ENCODE peak calls at places on chromosomes 6 and 20, in four cellular contexts. J is progenitor cell of endocrine pancreas, B is heart left ventricle, V is left lung. Z is an unnamed sample.

GRCh38 chr6:167745660-167746376 is 80.9 kb upstream of the AFDN start:
- DNase-seq in B (no peak), V (no peak), J (no peak), Z (peak)

GRCh38 chr6:167578371-167578901 is 248.3 kb upstream of the AFDN start:
- DNase-seq in V (no peak), B (no peak), J (no peak), Z (peak)

GRCh38 chr6:138162947-138163569 is 1.3 kb downstream of the ARFGEF3 start:
- DNase-seq in V (no peak), J (no peak), B (no peak), Z (peak)

GRCh38 chr6:31351734-31352496 is 5.1 kb downstream of the HLA-B start:
- DNase-seq in J (no peak), B (no peak), V (no peak), Z (no peak)

GRCh38 chr6:128238248-128238647 is 282.2 kb downstream of the PTPRK start:
- DNase-seq in J (no peak), V (no peak), B (no peak), Z (no peak)

GRCh38 chr6:169230322-169230665 is 23.4 kb downstream of the THBS2 start:
- DNase-seq in V (no peak), J (no peak), B (no peak), Z (no peak)

GRCh38 chr6:117591405-117591804 is 10.9 kb downstream of the GOPC start:
- DNase-seq in J (no peak), V (no peak), B (no peak), Z (no peak)

GRCh38 chr6:42276008-42276890 is 58.6 kb upstream of the MRPS10 start:
- DNase-seq in B (peak), V (no peak), J (no peak), Z (no peak)

GRCh38 chr6:3294921-3295871 is 36.4 kb downstream of the PSMG4 start:
- DNase-seq in B (no peak), J (no peak), V (peak), Z (peak)

GRCh38 chr6:44339763-44340625 is 2.5 kb upstream of the SPATS1 start:
- DNase-seq in J (no peak), V (no peak), B (no peak), Z (no peak)

GRCh38 chr20:14142964-14143627 is 147.8 kb downstream of the MACROD2 start:
- DNase-seq in B (no peak), J (no peak), V (no peak), Z (no peak)

GRCh38 chr6:108945686-108946158 is 97.5 kb downstream of the ARMC2 start:
- DNase-seq in V (peak), J (no peak), B (peak), Z (peak)

GRCh38 chr20:24698189-24698588 is 228.8 kb downstream of the SYNDIG1 start:
- DNase-seq in B (no peak), V (no peak), J (no peak), Z (peak)

GRCh38 chr6:54617730-54618129 is 228.8 kb upstream of the FAM83B start:
- DNase-seq in B (no peak), V (no peak), J (no peak), Z (no peak)

GRCh38 chr6:21831531-21832291 is 238.2 kb downstream of the SOX4 start:
- DNase-seq in J (no peak), V (no peak), B (no peak), Z (no peak)

GRCh38 chr6:113476937-113477839 is 380.0 kb upstream of the MARCKS start:
- DNase-seq in J (no peak), B (no peak), V (no peak), Z (no peak)

GRCh38 chr6:41036188-41036587 is 2.8 kb downstream of the UNC5CL start:
- DNase-seq in V (no peak), J (no peak), B (no peak), Z (no peak)

GRCh38 chr6:39362487-39362865 is 40.0 kb upstream of the KCNK16 start:
- DNase-seq in V (no peak), J (no peak), B (no peak), Z (peak)

GRCh38 chr6:147603392-147604081 is 95.0 kb downstream of the SAMD5 start:
- DNase-seq in V (no peak), J (no peak), B (peak), Z (no peak)

GRCh38 chr20:20737158-20737557 is 24.7 kb upstream of the RALGAPA2 start:
- DNase-seq in B (no peak), V (no peak), J (no peak), Z (no peak)

GRCh38 chr6:131116755-131117360 is 18.4 kb upstream of the AKAP7 start:
- DNase-seq in J (no peak), V (no peak), B (no peak), Z (no peak)

GRCh38 chr6:35023091-35023490 is 118.0 kb downstream of the TCP11 start:
- DNase-seq in B (no peak), V (no peak), J (no peak), Z (peak)

DNA sequence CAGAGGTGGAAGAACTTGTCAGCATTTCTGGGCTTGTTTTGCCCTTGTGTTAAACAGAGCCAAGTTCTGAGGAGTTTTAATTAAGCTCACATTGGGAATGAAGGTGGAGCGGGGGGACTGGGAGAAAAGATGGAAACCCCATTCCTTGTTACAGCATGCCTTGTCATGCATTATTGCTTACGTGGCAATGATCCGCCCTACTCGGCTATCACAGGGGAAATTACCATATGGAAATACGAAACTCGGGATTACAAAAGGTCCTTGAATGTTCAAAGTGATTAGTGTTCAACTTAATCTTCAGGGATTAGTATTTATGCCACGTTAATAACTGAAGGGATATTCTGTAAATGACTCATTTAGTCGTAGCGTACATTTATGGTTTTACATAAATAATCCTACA is 86.4 kb downstream of the MAP3K7 start:
- DNase-seq in B (no peak), V (no peak), J (no peak), Z (no peak)
- TF ChIP-seq CTCF in B (no peak), V (no peak), J (no peak), Z (no peak)

GRCh38 chr20:5061209-5061608 is 58.5 kb downstream of the PCNA start:
- DNase-seq in J (no peak), V (no peak), B (no peak), Z (peak)

GRCh38 chr20:5058873-5059272 is 57.6 kb upstream of the SLC23A2 start:
- DNase-seq in V (no peak), J (no peak), B (no peak), Z (no peak)

GRCh38 chr20:5056801-5057599 is 55.7 kb upstream of the SLC23A2 start:
- DNase-seq in V (peak), B (peak), J (no peak), Z (peak)
- TF ChIP-seq CTCF in V (peak), B (peak), J (peak), Z (peak)

GRCh38 chr20:12049125-12049524 is 131.4 kb downstream of the BTBD3 start:
- DNase-seq in V (no peak), J (no peak), B (no peak), Z (no peak)
- TF ChIP-seq CTCF in V (no peak), J (no peak), B (no peak), Z (no peak)

DNA sequence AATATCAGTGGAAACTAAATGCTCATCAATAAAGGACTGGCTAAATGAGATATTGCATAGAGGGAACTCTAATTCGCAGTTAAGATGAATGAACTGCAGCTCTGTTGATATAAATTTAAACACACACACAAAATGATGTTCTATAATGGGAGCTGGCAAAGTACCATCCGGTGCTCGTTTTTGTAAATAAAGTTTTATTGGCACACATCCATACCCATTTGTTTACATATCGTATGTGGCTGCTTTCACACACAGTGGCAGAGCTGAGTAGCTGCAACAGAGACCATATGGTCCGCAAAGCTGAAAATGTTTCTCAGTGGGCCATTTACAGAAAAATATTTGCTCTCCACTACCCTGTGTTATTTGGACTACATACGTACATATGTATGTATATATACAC is 120.7 kb downstream of the EDN3 start:
- DNase-seq in V (no peak), B (no peak), J (no peak), Z (no peak)
- TF ChIP-seq CTCF in V (no peak), B (no peak), J (no peak), Z (no peak)

DNA sequence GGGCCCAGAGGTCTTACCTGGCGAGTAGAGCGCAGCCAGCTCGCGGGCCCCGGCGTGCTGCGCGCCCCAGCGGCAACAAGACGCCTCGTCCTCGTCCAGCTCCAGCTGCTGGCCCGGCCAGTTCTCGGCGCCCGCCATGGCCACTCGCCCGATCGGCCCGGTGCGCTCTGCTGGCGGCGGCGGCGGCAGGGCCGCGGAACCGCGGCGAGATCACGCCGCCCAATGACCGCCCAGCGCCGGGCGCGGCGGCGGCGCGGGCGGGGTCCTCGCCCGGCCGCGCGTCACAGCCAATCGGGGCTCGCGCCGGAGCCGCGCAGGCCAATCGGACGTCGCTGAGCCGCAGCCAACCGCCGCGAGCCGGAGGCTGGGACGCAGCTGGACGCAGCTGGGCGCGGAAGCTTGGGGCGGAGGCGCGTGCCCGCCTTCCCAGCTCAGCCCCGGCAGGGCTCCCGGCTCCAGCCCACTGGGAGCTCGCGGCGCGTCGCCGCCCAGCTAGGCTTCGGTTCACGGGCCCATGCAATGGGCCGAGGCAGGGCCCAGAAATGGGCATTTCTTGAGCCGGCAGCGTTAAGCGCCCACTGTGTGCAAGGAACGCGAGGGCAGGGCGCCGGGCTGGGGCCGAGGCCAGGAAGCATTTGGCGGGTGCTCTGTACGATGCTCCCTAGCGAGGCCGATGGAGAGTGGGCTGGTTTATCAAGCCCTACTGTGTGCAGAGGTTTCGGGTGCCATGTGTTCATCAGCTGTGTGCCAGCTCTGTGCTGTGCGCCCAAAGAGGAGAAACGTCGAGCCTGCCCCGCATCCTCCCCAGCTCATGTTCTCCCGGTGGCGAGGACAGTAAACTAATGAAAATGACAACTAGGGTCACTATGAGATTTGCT is at the start of gene PEDS1:
- DNase-seq in B (peak), V (peak), J (peak), Z (peak)
- TF ChIP-seq CTCF in B (no peak), V (no peak), J (peak), Z (no peak)

GRCh38 chr6:162343196-162343901 is 384.2 kb downstream of the PRKN start:
- DNase-seq in B (no peak), V (no peak), J (no peak), Z (no peak)

GRCh38 chr6:162344935-162345599 is 382.5 kb downstream of the PRKN start:
- DNase-seq in B (no peak), J (no peak), V (no peak), Z (no peak)

GRCh38 chr6:162343902-162344226 is 383.7 kb downstream of the PRKN start:
- DNase-seq in V (no peak), J (no peak), B (no peak), Z (no peak)

GRCh38 chr6:162344301-162344700 is 383.3 kb downstream of the PRKN start:
- DNase-seq in B (no peak), J (no peak), V (no peak), Z (no peak)
- TF ChIP-seq CTCF in B (no peak), J (no peak), V (no peak), Z (no peak)

GRCh38 chr6:16047435-16047834 is 81.5 kb upstream of the MYLIP start:
- DNase-seq in J (no peak), B (no peak), V (no peak), Z (no peak)
- TF ChIP-seq CTCF in J (no peak), B (no peak), V (no peak), Z (no peak)

GRCh38 chr20:62972270-62973032 is 19.9 kb downstream of the SLC17A9 start:
- DNase-seq in B (peak), J (peak), V (peak), Z (peak)

GRCh38 chr20:62975812-62976413 is 23.4 kb downstream of the SLC17A9 start:
- DNase-seq in V (no peak), B (no peak), J (no peak), Z (no peak)

GRCh38 chr20:62977613-62978558 is 25.4 kb downstream of the SLC17A9 start:
- DNase-seq in J (no peak), B (no peak), V (no peak), Z (no peak)

GRCh38 chr20:62973033-62973745 is 20.7 kb downstream of the SLC17A9 start:
- DNase-seq in V (no peak), B (no peak), J (no peak), Z (no peak)

DNA sequence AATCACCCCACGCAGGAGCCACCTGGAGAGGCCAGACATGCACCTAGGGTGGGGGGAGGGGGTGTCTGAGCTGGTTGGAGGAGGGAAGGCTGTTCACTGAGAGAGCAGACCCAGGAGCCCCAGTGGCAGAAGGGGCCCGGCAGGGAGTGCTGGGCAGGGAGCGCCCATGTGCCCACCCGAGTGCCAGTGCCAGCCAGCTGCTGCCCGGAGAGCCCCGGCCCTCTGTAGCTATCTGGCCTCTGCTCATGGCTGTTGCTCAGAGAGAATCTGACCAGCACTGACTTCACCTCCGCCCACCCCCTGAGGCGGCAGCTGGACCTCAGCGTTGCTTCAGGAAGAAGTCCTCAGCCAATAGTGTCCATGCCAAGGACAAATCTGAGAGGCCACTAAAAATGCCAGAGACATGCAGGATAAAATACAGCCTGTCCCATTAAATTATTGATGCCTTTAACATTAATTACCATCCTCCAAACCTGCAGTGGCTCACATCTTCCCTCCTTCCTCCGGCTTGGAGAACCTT is 22.8 kb downstream of the SLC17A9 start:
- DNase-seq in J (no peak), B (no peak), V (no peak), Z (no peak)
- TF ChIP-seq CTCF in J (no peak), B (no peak), V (no peak), Z (no peak)